ENCODE peak calls at places on chromosomes 11 and 22, in ten cellular contexts. V is tibial nerve; K is CD8-positive, alpha-beta T cell; W is HFFc6; C is left lung; X is nephron progenitor cell; M is CD4-positive, alpha-beta T cell; H is AG04450; Q is fibroblast of pulmonary artery; N is mesothelial cell of epicardium. P is an unnamed sample.

GRCh38 chr22:50341977-50342650 is 1.0 kb upstream of the PPP6R2 start:
- DNase-seq in X (peak; percentile 96), Q (peak; percentile 86), M (peak; percentile 85), H (peak; percentile 61), N (peak; percentile 80), K (peak; percentile 84), W (peak; percentile 83), C (peak; percentile 89), V (peak; percentile 84), P (peak; percentile 81)

GRCh38 chr11:123856444-123856843 is 29.0 kb downstream of the TMEM225 start:
- DNase-seq in X (no peak), C (no peak), M (no peak), H (no peak), V (no peak), Q (peak; percentile 23), N (no peak), K (no peak), W (no peak), P (no peak)

GRCh38 chr11:3905080-3905953 is 49.9 kb downstream of the STIM1 start:
- DNase-seq in W (peak; percentile 51), C (no peak), H (no peak), X (no peak), N (no peak), M (peak; percentile 55), K (peak; percentile 48), V (no peak), Q (peak; percentile 86), P (no peak)

GRCh38 chr11:99268895-99269294 is 248.1 kb downstream of the CNTN5 start:
- DNase-seq in Q (no peak), W (no peak), V (no peak), M (no peak), N (no peak), C (no peak), K (no peak), H (no peak), X (no peak), P (no peak)

GRCh38 chr11:128772814-128773213 is 78.9 kb downstream of the FLI1 start:
- DNase-seq in N (no peak), V (no peak), Q (no peak), K (peak; percentile 49), M (peak; percentile 23), H (no peak), X (no peak), W (no peak), C (peak; percentile 71), P (no peak)

GRCh38 chr11:23727821-23728220 is 769.0 kb upstream of the LUZP2 start:
- DNase-seq in N (no peak), C (no peak), Q (peak; percentile 41), K (no peak), V (no peak), W (no peak), H (peak; percentile 16), X (no peak), M (no peak), P (no peak)

GRCh38 chr11:57668467-57668890 is 565 bp downstream of the ZDHHC5 start:
- DNase-seq in X (no peak), H (no peak), C (no peak), N (no peak), K (no peak), V (no peak), W (no peak), Q (no peak), M (no peak), P (no peak)

GRCh38 chr11:12537778-12538401 is 136.3 kb upstream of the TEAD1 start:
- DNase-seq in V (peak; percentile 28), N (no peak), K (no peak), C (no peak), H (no peak), W (no peak), M (no peak), Q (no peak), X (no peak), P (no peak)

GRCh38 chr11:87719311-87720073 is 455.8 kb downstream of the RAB38 start:
- DNase-seq in M (no peak), C (no peak), V (no peak), X (no peak), H (no peak), N (no peak), Q (peak; percentile 9), K (no peak), W (no peak), P (no peak)

GRCh38 chr11:87724358-87724757 is 450.9 kb downstream of the RAB38 start:
- DNase-seq in V (no peak), Q (no peak), N (no peak), C (no peak), H (no peak), X (no peak), W (no peak), M (no peak), K (no peak), P (no peak)

GRCh38 chr11:87726511-87726910 is 448.7 kb downstream of the RAB38 start:
- DNase-seq in K (no peak), Q (no peak), C (no peak), X (no peak), N (no peak), H (no peak), W (no peak), V (no peak), M (no peak), P (no peak)

DNA sequence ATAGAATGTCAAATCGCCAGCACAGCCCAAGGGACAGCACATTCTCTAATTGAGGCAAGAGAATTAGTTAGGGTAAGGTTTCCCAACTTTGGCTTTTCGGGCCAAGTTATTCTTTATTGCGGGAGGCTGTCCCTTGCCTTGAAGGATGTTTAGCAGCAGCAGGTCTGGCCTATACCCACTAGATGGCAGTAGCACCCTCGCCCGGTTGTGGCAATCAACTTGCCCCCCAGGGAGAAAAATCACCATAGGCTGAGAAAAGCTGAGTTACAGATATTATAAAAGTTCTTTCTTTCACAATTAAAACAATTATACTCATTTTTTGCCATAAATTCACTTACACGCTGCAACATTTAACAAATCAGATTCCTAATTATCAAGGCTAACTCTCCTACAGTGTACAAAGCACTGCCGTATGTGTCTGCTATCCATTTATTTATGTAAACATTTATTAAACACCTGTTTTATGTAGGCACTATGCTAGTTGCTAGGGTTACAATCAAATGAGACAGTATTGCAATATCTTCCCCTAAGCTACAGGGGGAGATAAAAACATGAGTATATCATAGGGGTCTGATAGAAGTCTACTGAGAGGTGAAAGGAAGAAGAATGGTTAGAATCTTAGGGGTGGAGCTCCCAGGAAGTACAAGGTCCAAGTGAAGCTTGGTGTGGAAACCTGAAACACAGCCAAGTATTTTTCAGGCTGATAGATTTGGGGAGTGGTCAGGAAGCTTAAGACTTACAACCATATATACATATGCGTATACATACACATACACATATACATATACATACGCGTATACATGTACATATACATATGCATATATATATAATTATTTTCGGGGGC is 452.3 kb downstream of the RAB38 start:
- DNase-seq in X (peak; percentile 23), N (no peak), V (no peak), C (no peak), W (no peak), Q (peak; percentile 11), H (no peak), K (no peak), M (no peak), P (no peak)
- TF ChIP-seq CTCF in X (peak; percentile 58), N (peak; percentile 23), V (peak; percentile 45), C (peak; percentile 46), W (peak; percentile 79), Q (peak; percentile 63), H (peak; percentile 68), K (no peak), M (no peak), P (no peak)

GRCh38 chr22:40654522-40655167 is 18.1 kb upstream of the MRTFA start:
- DNase-seq in K (no peak), N (no peak), Q (peak; percentile 68), V (peak; percentile 34), H (no peak), C (no peak), M (no peak), W (peak; percentile 69), X (no peak), P (no peak)
- TF ChIP-seq CTCF in K (no peak), N (no peak), Q (peak; percentile 15), V (no peak), H (peak; percentile 22), C (no peak), M (no peak), W (peak; percentile 41), X (no peak), P (no peak)

GRCh38 chr11:394858-395655 is 1.0 kb downstream of the PKP3 start:
- DNase-seq in V (no peak), Q (no peak), K (no peak), M (no peak), X (no peak), W (no peak), N (no peak), H (no peak), C (no peak), P (no peak)

GRCh38 chr11:396511-396947 is 2.5 kb downstream of the PKP3 start:
- DNase-seq in W (peak; percentile 26), N (no peak), Q (peak; percentile 36), K (no peak), C (no peak), M (no peak), H (no peak), V (no peak), X (no peak), P (no peak)

GRCh38 chr11:398826-399225 is 4.8 kb downstream of the PKP3 start:
- DNase-seq in M (no peak), H (no peak), K (no peak), C (no peak), X (no peak), V (no peak), Q (peak; percentile 52), W (peak; percentile 18), N (no peak), P (no peak)

GRCh38 chr11:395866-396265 is 1.9 kb downstream of the PKP3 start:
- DNase-seq in Q (no peak), H (no peak), X (no peak), V (no peak), K (no peak), C (no peak), W (no peak), N (no peak), M (no peak), P (no peak)

DNA sequence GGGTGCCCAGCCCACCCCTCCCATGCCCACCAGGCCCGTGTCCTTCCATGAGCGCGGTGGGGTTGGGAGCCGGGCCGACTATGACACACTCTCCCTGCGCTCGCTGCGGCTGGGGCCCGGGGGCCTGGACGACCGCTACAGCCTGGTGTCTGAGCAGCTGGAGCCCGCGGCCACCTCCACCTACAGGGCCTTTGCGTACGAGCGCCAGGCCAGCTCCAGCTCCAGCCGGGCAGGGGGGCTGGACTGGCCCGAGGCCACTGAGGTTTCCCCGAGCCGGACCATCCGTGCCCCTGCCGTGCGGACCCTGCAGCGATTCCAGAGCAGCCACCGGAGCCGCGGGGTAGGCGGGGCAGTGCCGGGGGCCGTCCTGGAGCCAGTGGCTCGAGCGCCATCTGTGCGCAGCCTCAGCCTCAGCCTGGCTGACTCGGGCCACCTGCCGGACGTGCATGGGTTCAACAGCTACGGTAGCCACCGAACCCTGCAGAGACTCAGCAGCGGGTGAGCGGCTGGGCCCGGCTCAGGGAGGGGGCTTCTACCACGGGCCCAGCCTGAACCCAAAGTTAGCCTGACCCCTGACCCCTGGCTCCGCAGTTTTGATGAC is 3.0 kb downstream of the PKP3 start:
- DNase-seq in N (no peak), V (no peak), H (no peak), C (peak; percentile 61), W (peak; percentile 53), K (no peak), Q (peak; percentile 69), X (no peak), M (no peak), P (no peak)
- TF ChIP-seq CTCF in N (no peak), V (peak; percentile 48), H (peak; percentile 43), C (peak; percentile 20), W (peak; percentile 62), K (no peak), Q (peak; percentile 54), X (no peak), M (peak; percentile 39), P (no peak)

GRCh38 chr22:45542001-45542520 is 39.4 kb downstream of the FBLN1 start:
- DNase-seq in Q (no peak), N (no peak), C (no peak), X (no peak), W (no peak), M (no peak), V (no peak), H (no peak), K (no peak), P (no peak)
- TF ChIP-seq CTCF in Q (no peak), N (no peak), C (no peak), X (no peak), W (no peak), M (no peak), V (no peak), H (no peak), K (no peak), P (no peak)

P was measured in omental fat pad.